ENCODE peak calls at places on chromosomes 13 and 19, in six cellular contexts. S is C1 segment of cervical spinal cord, T is T-helper 17 cell, V is NCI-H2081, Y is iris pigment epithelial cell, L is glomerular endothelial cell. O is an unnamed sample.
A peak's percentile ranks its signal among the peaks of the same experiment; 100 is the strongest.

GRCh38 chr19:7211191-7211988 is 82.8 kb downstream of the INSR start:
- DNase-seq in V (no peak), S (no peak), T (no peak), Y (peak; percentile 60), L (no peak), O (peak; percentile 72)

GRCh38 chr19:5435642-5436017 is 19.6 kb upstream of the ZNRF4 start:
- DNase-seq in Y (no peak), T (no peak), L (no peak), S (no peak), V (no peak), O (no peak)

GRCh38 chr19:58374200-58374599 is 6.6 kb downstream of the ZNF837 start:
- DNase-seq in S (no peak), Y (peak; percentile 60), V (no peak), T (no peak), L (no peak), O (no peak)

GRCh38 chr19:56725829-56726424 is 54.4 kb upstream of the ZNF835 start:
- DNase-seq in S (no peak), L (no peak), T (no peak), Y (peak; percentile 10), V (no peak), O (no peak)

GRCh38 chr19:44908836-44909201 is 3.2 kb downstream of the APOE start:
- DNase-seq in T (no peak), L (no peak), S (no peak), Y (no peak), V (no peak), O (peak; percentile 56)

GRCh38 chr19:10760268-10760944 is 42.5 kb downstream of the DNM2 start:
- DNase-seq in Y (no peak), S (peak; percentile 28), T (no peak), L (no peak), V (no peak), O (no peak)

GRCh38 chr13:27374650-27375049 is 49.8 kb upstream of the GTF3A start:
- DNase-seq in V (peak; percentile 57), Y (peak; percentile 87), S (peak; percentile 17), T (no peak), L (no peak), O (peak; percentile 63)

GRCh38 chr13:43686557-43686956 is 100.2 kb downstream of the ENOX1 start:
- DNase-seq in Y (peak; percentile 97), S (peak; percentile 7), L (no peak), T (no peak), V (no peak), O (peak; percentile 17)

GRCh38 chr13:102701331-102701730 is 6.5 kb upstream of the METTL21C start:
- DNase-seq in T (no peak), V (no peak), L (no peak), S (no peak), Y (no peak), O (no peak)

GRCh38 chr19:45782162-45782623 is at the start of gene DMPK:
- DNase-seq in T (no peak), L (no peak), Y (no peak), S (no peak), V (no peak), O (no peak)

GRCh38 chr13:60838581-60838980 is 441.6 kb downstream of the TDRD3 start:
- DNase-seq in V (no peak), Y (no peak), L (no peak), S (no peak), T (no peak), O (no peak)

GRCh38 chr19:6204212-6204611 is 68.7 kb downstream of the ACSBG2 start:
- DNase-seq in T (no peak), V (no peak), L (no peak), S (no peak), Y (peak; percentile 34), O (no peak)

GRCh38 chr19:46979770-46980105 is 39.9 kb upstream of the NPAS1 start:
- DNase-seq in S (no peak), L (no peak), V (no peak), T (no peak), Y (no peak), O (no peak)

GRCh38 chr19:49301866-49302252 is 23.1 kb downstream of the SLC6A16 start:
- DNase-seq in Y (no peak), S (no peak), T (no peak), V (no peak), L (no peak), O (no peak)

GRCh38 chr13:76522083-76522755 is 364.0 kb downstream of the KCTD12 start:
- DNase-seq in S (no peak), V (no peak), Y (peak; percentile 57), L (no peak), T (no peak), O (no peak)

GRCh38 chr13:99165753-99166587 is 34.7 kb upstream of the UBAC2 start:
- DNase-seq in V (no peak), L (no peak), T (no peak), Y (peak; percentile 29), S (no peak), O (no peak)

GRCh38 chr13:32852568-32852967 is 163.7 kb upstream of the KL start:
- DNase-seq in L (no peak), V (no peak), T (no peak), Y (peak; percentile 33), S (no peak), O (no peak)

GRCh38 chr13:111874981-111875380 is 192.0 kb upstream of the SOX1 start:
- DNase-seq in T (no peak), V (no peak), Y (no peak), S (no peak), L (no peak), O (no peak)

GRCh38 chr19:45768644-45769053 is 403 bp downstream of the SIX5 start:
- DNase-seq in T (peak; percentile 44), Y (peak; percentile 63), L (no peak), V (no peak), S (no peak), O (no peak)

GRCh38 chr13:43132228-43132627 is 108.8 kb downstream of the DNAJC15 start:
- DNase-seq in L (no peak), S (no peak), T (no peak), Y (peak; percentile 65), V (peak; percentile 49), O (no peak)

GRCh38 chr13:77207943-77208342 is 119.0 kb downstream of the MYCBP2 start:
- DNase-seq in Y (peak; percentile 71), T (no peak), L (no peak), V (no peak), S (no peak), O (no peak)

GRCh38 chr13:102289606-102290005 is 112.2 kb downstream of the FGF14 start:
- DNase-seq in S (no peak), Y (peak; percentile 11), V (no peak), T (no peak), L (no peak), O (no peak)

GRCh38 chr19:10043286-10043927 is 30.1 kb downstream of the RDH8 start:
- DNase-seq in Y (peak; percentile 20), L (no peak), S (no peak), V (no peak), T (no peak), O (no peak)

GRCh38 chr13:39405596-39405995 is 197.4 kb downstream of the LHFPL6 start:
- DNase-seq in S (no peak), V (no peak), L (no peak), Y (no peak), T (no peak), O (no peak)

GRCh38 chr19:29665826-29666633 is 769 bp downstream of the PLEKHF1 start:
- DNase-seq in L (no peak), Y (peak; percentile 44), V (no peak), S (peak; percentile 79), T (no peak), O (peak; percentile 67)

GRCh38 chr13:49444517-49445395 is 682 bp downstream of the SETDB2 start:
- DNase-seq in S (no peak), Y (peak; percentile 52), V (no peak), T (no peak), L (no peak), O (no peak)

GRCh38 chr13:41942462-41943094 is 18.3 kb downstream of the VWA8 start:
- DNase-seq in S (no peak), V (no peak), Y (peak; percentile 81), T (no peak), L (no peak), O (no peak)

GRCh38 chr19:12681074-12681987 is at the start of gene DHPS:
- DNase-seq in L (peak; percentile 95), T (peak; percentile 72), Y (peak; percentile 99), S (peak; percentile 83), V (peak; percentile 95), O (peak; percentile 95)

GRCh38 chr19:41533691-41534090 is 42.3 kb upstream of the CEACAM21 start:
- DNase-seq in Y (no peak), T (no peak), S (no peak), L (no peak), V (no peak), O (no peak)

GRCh38 chr13:40933508-40933907 is 85.6 kb downstream of the ELF1 start:
- DNase-seq in V (no peak), T (no peak), S (no peak), L (no peak), Y (no peak), O (no peak)

GRCh38 chr19:22625266-22626035 is 8.7 kb upstream of the ZNF492 start:
- DNase-seq in T (no peak), L (no peak), Y (no peak), S (no peak), V (no peak), O (no peak)

GRCh38 chr13:66994097-66994496 is 236.0 kb downstream of the PCDH9 start:
- DNase-seq in Y (peak; percentile 70), S (peak; percentile 86), T (no peak), L (peak; percentile 29), V (peak; percentile 80), O (peak; percentile 85)

GRCh38 chr13:44703371-44703770 is 127.2 kb upstream of the TSC22D1 start:
- DNase-seq in L (no peak), S (no peak), V (no peak), Y (peak; percentile 85), T (no peak), O (no peak)

GRCh38 chr19:536031-536880 is 4.7 kb downstream of the CDC34 start:
- DNase-seq in Y (no peak), V (no peak), S (no peak), L (no peak), T (no peak), O (no peak)

GRCh38 chr19:5083547-5083965 is 114.6 kb downstream of the KDM4B start:
- DNase-seq in Y (peak; percentile 51), V (no peak), L (no peak), T (no peak), S (peak; percentile 76), O (no peak)

GRCh38 chr13:26971990-26972888 is 199.4 kb downstream of the USP12 start:
- DNase-seq in L (no peak), V (peak; percentile 66), Y (peak; percentile 10), S (no peak), T (no peak), O (peak; percentile 66)

GRCh38 chr19:33727331-33728028 is 69.2 kb upstream of the KCTD15 start:
- DNase-seq in V (no peak), T (no peak), L (no peak), S (no peak), Y (no peak), O (no peak)

GRCh38 chr13:75415720-75416119 is 66.2 kb downstream of the TBC1D4 start:
- DNase-seq in V (no peak), T (no peak), Y (peak; percentile 93), S (no peak), L (no peak), O (no peak)

GRCh38 chr13:20566424-20566916 is 487 bp upstream of the IFT88 start:
- DNase-seq in S (no peak), Y (peak; percentile 81), V (peak; percentile 73), T (no peak), L (no peak), O (no peak)